ENCODE peak calls at places on chromosomes 3 and 15, in six cellular contexts. K is activated CD8-positive, alpha-beta memory T cell treated with anti-CD3 and anti-CD28 coated beads, Interleukin-2, amount 50 U/mL, for 48 hours; L is activated CD4-positive, alpha-beta T cell treated with anti-CD3 and anti-CD28 coated beads, Interleukin-2, amount 50 U/mL, for 24 hours; X is activated naive CD8-positive, alpha-beta T cell treated with anti-CD3 and anti-CD28 coated beads, Interleukin-2, amount 10 ng/mL, durations not matched to agents 7 days and 5 days; E is WTC11; O is iPS-NIHi11. I is an unnamed sample.
A peak's percentile ranks its signal among the peaks of the same experiment; 100 is the strongest.

GRCh38 chr3:153621988-153622387 is 460.0 kb downstream of the RAP2B start:
- DNase-seq in K (no peak), L (no peak), X (no peak), E (no peak), O (no peak), I (no peak)

GRCh38 chr3:43737001-43737440 is 46.3 kb downstream of the ABHD5 start:
- DNase-seq in K (no peak), L (no peak), X (no peak), E (no peak), O (no peak), I (no peak)

GRCh38 chr3:195150194-195151118 is 120.5 kb downstream of the XXYLT1 start:
- DNase-seq in K (peak; percentile 60), L (no peak), X (peak; percentile 38), E (no peak), O (peak; percentile 37), I (peak; percentile 33)

GRCh38 chr15:73317651-73318462 is 50.9 kb downstream of the HCN4 start:
- DNase-seq in K (no peak), L (no peak), X (no peak), E (no peak), O (no peak), I (no peak)

GRCh38 chr3:65833761-65834505 is 204.8 kb downstream of the MAGI1 start:
- DNase-seq in K (no peak), L (no peak), X (no peak), E (no peak), O (no peak), I (no peak)

GRCh38 chr15:63600001-63600645 is 2.9 kb downstream of the FBXL22 start:
- DNase-seq in K (no peak), L (peak; percentile 23), X (no peak), E (peak; percentile 41), O (peak; percentile 50), I (no peak)

GRCh38 chr15:35540885-35541284 is 5.1 kb downstream of the DPH6 start:
- DNase-seq in K (no peak), L (no peak), X (no peak), E (no peak), O (no peak), I (no peak)

GRCh38 chr3:69066121-69066520 is 14.0 kb upstream of the TMF1 start:
- DNase-seq in K (no peak), L (no peak), X (no peak), E (no peak), O (no peak), I (no peak)

GRCh38 chr3:57164217-57164605 is 942 bp downstream of the IL17RD start:
- DNase-seq in K (peak; percentile 58), L (no peak), X (no peak), E (no peak), O (no peak), I (no peak)

GRCh38 chr3:141998674-141999290 is 122.3 kb downstream of the ATP1B3 start:
- DNase-seq in K (no peak), L (no peak), X (no peak), E (no peak), O (no peak), I (no peak)

GRCh38 chr3:34377961-34378360 is 579.5 kb downstream of the PDCD6IP start:
- DNase-seq in K (no peak), L (no peak), X (no peak), E (no peak), O (no peak), I (no peak)

GRCh38 chr3:181311186-181311585 is 321.6 kb upstream of the DNAJC19 start:
- DNase-seq in K (no peak), L (no peak), X (no peak), E (no peak), O (no peak), I (no peak)

GRCh38 chr3:7574435-7574834 is 713.5 kb downstream of the GRM7 start:
- DNase-seq in K (no peak), L (no peak), X (no peak), E (no peak), O (no peak), I (no peak)

GRCh38 chr15:71128939-71129562 is 13.8 kb downstream of the THSD4 start:
- DNase-seq in K (no peak), L (no peak), X (no peak), E (no peak), O (no peak), I (no peak)

GRCh38 chr15:85580914-85581313 is 200.5 kb downstream of the AKAP13 start:
- DNase-seq in K (peak; percentile 72), L (no peak), X (peak; percentile 45), E (no peak), O (no peak), I (no peak)

GRCh38 chr3:60017631-60018030 is 967.8 kb upstream of the CFAP20DC start:
- DNase-seq in K (peak; percentile 57), L (peak; percentile 72), X (no peak), E (no peak), O (no peak), I (no peak)

GRCh38 chr3:141846050-141846433 is 30.4 kb upstream of the ATP1B3 start:
- DNase-seq in K (no peak), L (no peak), X (no peak), E (no peak), O (no peak), I (no peak)

GRCh38 chr3:12076666-12077065 is 72.5 kb downstream of the SYN2 start:
- DNase-seq in K (no peak), L (no peak), X (no peak), E (no peak), O (no peak), I (no peak)

GRCh38 chr3:121894191-121894990 is at the start of gene SLC15A2:
- DNase-seq in K (no peak), L (no peak), X (no peak), E (peak; percentile 18), O (peak; percentile 25), I (peak; percentile 45)

GRCh38 chr15:41284425-41285177 is 47.8 kb downstream of the OIP5 start:
- DNase-seq in K (no peak), L (no peak), X (no peak), E (no peak), O (peak; percentile 10), I (no peak)

GRCh38 chr3:63559884-63560283 is 92.6 kb upstream of the SNTN start:
- DNase-seq in K (no peak), L (no peak), X (no peak), E (no peak), O (no peak), I (no peak)

GRCh38 chr3:47009225-47010049 is 30.0 kb downstream of the NBEAL2 start:
- DNase-seq in K (peak; percentile 87), L (peak; percentile 56), X (peak; percentile 89), E (peak; percentile 83), O (peak; percentile 95), I (no peak)

GRCh38 chr3:33278106-33278672 is 947 bp downstream of the FBXL2 start:
- DNase-seq in K (no peak), L (no peak), X (no peak), E (no peak), O (no peak), I (no peak)

I was measured in iPS DF 19.7.